ENCODE peak calls at places on chromosomes 11 and 22, in nine cellular contexts. X is fibroblast of pulmonary artery; C is endothelial cell; H is pancreas; W is CD4-positive, alpha-beta T cell; R is RWPE2; I is fibroblast of lung; K is fibroblast of the aortic adventitia; T is H9. J is an unnamed sample.

GRCh38 chr11:71490731-71491390 is 36.2 kb upstream of the KRTAP5-7 start:
- DNase-seq in X (no peak), H (peak; percentile 49), I (no peak), K (no peak), C (no peak), T (no peak), W (no peak), R (peak; percentile 45), J (no peak)

GRCh38 chr11:65417702-65418430 is 4.7 kb upstream of the NEAT1 start:
- DNase-seq in K (peak; percentile 61), H (peak; percentile 63), R (peak; percentile 53), T (no peak), I (peak; percentile 40), X (peak; percentile 39), C (no peak), W (no peak), J (no peak)

GRCh38 chr22:33932997-33933396 is 12.7 kb upstream of the LARGE1 start:
- DNase-seq in X (no peak), R (no peak), I (no peak), C (no peak), K (no peak), W (no peak), H (no peak), T (no peak), J (no peak)

GRCh38 chr11:66859686-66860448 is 3.0 kb downstream of the LRFN4 start:
- DNase-seq in K (no peak), R (no peak), H (no peak), T (no peak), I (no peak), C (no peak), W (no peak), X (no peak), J (no peak)

GRCh38 chr22:24565077-24565476 is 9.3 kb downstream of the SNRPD3 start:
- DNase-seq in T (no peak), R (no peak), W (no peak), K (no peak), I (no peak), H (no peak), C (no peak), X (no peak), J (no peak)

GRCh38 chr11:22491826-22492225 is 133.8 kb downstream of the FANCF start:
- DNase-seq in K (no peak), I (peak; percentile 81), X (no peak), H (no peak), C (no peak), W (no peak), T (peak; percentile 33), R (no peak), J (no peak)

GRCh38 chr11:13697710-13698109 is 29.2 kb downstream of the FAR1 start:
- DNase-seq in H (no peak), K (no peak), C (no peak), X (no peak), I (no peak), R (no peak), W (no peak), T (no peak), J (no peak)

GRCh38 chr11:118175600-118176399 is 639 bp downstream of the SCN2B start:
- DNase-seq in T (no peak), W (no peak), K (no peak), H (no peak), C (no peak), I (no peak), R (no peak), X (no peak), J (no peak)

GRCh38 chr11:81869337-81870065 is 864.2 kb downstream of the FAM181B start:
- DNase-seq in T (no peak), W (peak; percentile 73), C (no peak), R (no peak), I (peak; percentile 20), H (no peak), K (no peak), X (peak; percentile 10), J (no peak)

GRCh38 chr22:30390974-30391691 is 3.9 kb upstream of the RNF215 start:
- DNase-seq in H (peak; percentile 87), I (peak; percentile 70), W (peak; percentile 72), C (peak; percentile 51), K (peak; percentile 66), X (peak; percentile 80), T (peak; percentile 71), R (no peak), J (no peak)

GRCh38 chr11:44658451-44658850 is 68.3 kb upstream of the TSPAN18 start:
- DNase-seq in T (peak; percentile 51), R (no peak), C (peak; percentile 30), H (no peak), K (no peak), W (no peak), I (no peak), X (peak; percentile 35), J (no peak)

GRCh38 chr11:16606784-16607674 is 131.4 kb upstream of the C11orf58 start:
- DNase-seq in X (no peak), R (peak; percentile 47), K (no peak), C (peak; percentile 54), W (no peak), T (peak; percentile 50), H (peak; percentile 81), I (peak; percentile 35), J (no peak)
- TF ChIP-seq CTCF in X (no peak), R (no peak), K (no peak), C (no peak), W (no peak), T (no peak), H (no peak), I (no peak), J (no peak)

DNA sequence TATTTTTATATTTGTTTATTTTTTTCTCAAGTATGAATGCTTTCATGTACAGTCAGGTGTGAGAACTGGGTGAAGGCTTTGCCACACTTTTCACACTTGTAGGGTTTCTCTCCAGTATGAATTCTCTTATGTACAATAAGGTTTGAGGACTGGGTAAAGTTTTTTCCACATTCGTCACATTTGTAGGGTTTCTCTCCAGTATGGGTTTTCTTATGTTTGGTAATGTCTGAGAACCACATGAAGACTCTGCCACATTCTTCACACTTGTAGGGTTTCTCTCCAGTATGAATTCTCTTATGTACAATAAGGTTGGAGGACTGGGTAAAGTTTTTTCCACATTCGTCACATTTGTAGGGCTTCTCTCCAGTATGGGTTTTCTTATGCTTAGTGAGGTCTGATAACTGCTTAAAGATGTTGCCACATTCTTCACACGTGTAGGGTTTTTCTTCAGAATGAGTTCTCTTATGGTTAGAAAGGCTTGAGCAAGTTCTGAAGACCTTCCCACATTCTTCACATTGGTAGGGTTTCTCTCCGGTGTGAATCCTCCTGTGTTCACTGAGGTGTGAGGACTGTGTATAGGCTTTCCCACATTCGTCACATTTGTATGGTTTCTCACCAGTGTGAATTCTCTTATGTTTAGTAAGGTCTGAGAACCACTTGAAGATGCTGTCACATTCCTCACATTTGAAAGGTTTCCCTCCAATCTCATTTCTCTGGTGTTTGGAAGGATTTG is 19.7 kb downstream of the ZNF195 start:
- DNase-seq in I (peak; percentile 8), W (no peak), X (no peak), K (no peak), C (no peak), R (no peak), H (no peak), T (no peak), J (no peak)
- TF ChIP-seq CTCF in I (no peak), W (no peak), X (no peak), K (no peak), C (no peak), R (no peak), H (no peak), T (no peak), J (no peak)

GRCh38 chr22:21768435-21768834 is 32.8 kb upstream of the YPEL1 start:
- DNase-seq in W (no peak), T (no peak), C (no peak), X (no peak), K (no peak), R (no peak), I (no peak), H (no peak), J (no peak)

GRCh38 chr22:21766933-21767462 is 31.4 kb upstream of the YPEL1 start:
- DNase-seq in T (no peak), I (no peak), X (no peak), W (peak; percentile 33), H (no peak), C (no peak), K (no peak), R (no peak), J (no peak)

GRCh38 chr22:21765909-21766529 is 30.4 kb upstream of the YPEL1 start:
- DNase-seq in W (no peak), T (no peak), H (no peak), X (no peak), R (no peak), K (no peak), C (no peak), I (no peak), J (no peak)

GRCh38 chr22:21775061-21775460 is 39.5 kb upstream of the YPEL1 start:
- DNase-seq in I (peak; percentile 93), X (peak; percentile 35), W (no peak), C (no peak), T (no peak), K (no peak), R (no peak), H (no peak), J (no peak)

DNA sequence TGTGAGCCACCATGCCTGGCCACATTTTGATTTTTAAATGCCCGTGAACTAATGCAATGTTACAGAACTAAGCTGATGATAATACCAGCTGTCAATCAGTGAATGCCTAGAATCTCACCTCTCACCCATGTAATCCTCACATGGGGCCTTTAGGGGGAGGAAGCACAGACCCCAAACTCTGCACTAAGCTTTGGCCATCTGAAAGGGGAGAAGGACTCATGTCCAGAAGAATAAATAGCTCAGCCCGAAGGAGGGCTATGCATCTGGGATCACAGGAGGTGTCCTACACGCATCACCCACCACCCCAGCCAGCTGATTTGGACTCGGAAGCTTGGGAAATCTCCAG is 36.0 kb upstream of the YPEL1 start:
- DNase-seq in I (no peak), W (no peak), C (no peak), H (no peak), X (no peak), T (no peak), R (no peak), K (no peak), J (no peak)
- TF ChIP-seq CTCF in I (no peak), W (no peak), C (no peak), H (no peak), X (no peak), T (no peak), R (no peak), K (no peak), J (no peak)

GRCh38 chr22:46133588-46133855 is 16.8 kb upstream of the PPARA start:
- DNase-seq in X (no peak), C (no peak), W (no peak), H (no peak), K (no peak), T (no peak), R (no peak), I (no peak), J (no peak)

GRCh38 chr22:46132830-46133587 is 17.3 kb upstream of the PPARA start:
- DNase-seq in H (no peak), T (no peak), X (no peak), I (no peak), K (no peak), W (no peak), R (no peak), C (no peak), J (no peak)

GRCh38 chr22:46128606-46129005 is 21.7 kb upstream of the PPARA start:
- DNase-seq in R (no peak), I (no peak), H (no peak), T (no peak), C (no peak), X (no peak), W (no peak), K (no peak), J (no peak)

GRCh38 chr22:46129390-46130041 is 20.8 kb upstream of the PPARA start:
- DNase-seq in R (no peak), W (no peak), T (no peak), H (no peak), I (no peak), X (no peak), K (no peak), C (no peak), J (no peak)

GRCh38 chr22:46131151-46131587 is 19.2 kb upstream of the PPARA start:
- DNase-seq in H (no peak), T (peak; percentile 85), C (peak; percentile 43), X (no peak), R (no peak), W (no peak), I (no peak), K (no peak), J (no peak)
- TF ChIP-seq CTCF in H (no peak), T (peak; percentile 97), C (peak; percentile 69), X (peak; percentile 32), R (peak; percentile 23), W (no peak), I (peak; percentile 37), K (peak; percentile 39), J (peak; percentile 47)